ENCODE peak calls at places on chromosomes 4 and X, in four cellular contexts. R, U, L and N are unnamed samples.
A peak's percentile ranks its signal among the peaks of the same experiment; 100 is the strongest.

GRCh38 chrX:78452356-78452755 is 124.9 kb upstream of the CYSLTR1 start:
- DNase-seq in R (no peak), U (no peak), L (no peak), N (no peak)

GRCh38 chrX:142804085-142804484 is 221.6 kb upstream of the SPANXN4 start:
- DNase-seq in R (no peak), U (peak; percentile 26), L (no peak), N (no peak)

GRCh38 chrX:22577181-22577580 is 304.5 kb downstream of the CBLL2 start:
- DNase-seq in R (no peak), U (no peak), L (no peak), N (no peak)

GRCh38 chrX:151736685-151737084 is 2.1 kb downstream of the CNGA2 start:
- DNase-seq in R (no peak), U (no peak), L (no peak), N (no peak)

GRCh38 chrX:136030357-136031225 is 45.4 kb downstream of the SLC9A6 start:
- DNase-seq in R (no peak), U (no peak), L (no peak), N (peak; percentile 89)

GRCh38 chrX:153463031-153463430 is 7.3 kb downstream of the HAUS7 start:
- DNase-seq in R (no peak), U (no peak), L (no peak), N (no peak)

GRCh38 chr4:57231781-57232180 is 121.6 kb upstream of the IGFBP7 start:
- DNase-seq in R (no peak), U (no peak), L (no peak), N (no peak)

GRCh38 chr4:38101563-38101962 is 141.4 kb downstream of the PTTG2 start:
- DNase-seq in R (no peak), U (no peak), L (no peak), N (no peak)

GRCh38 chrX:8879750-8880149 is 78.6 kb upstream of the FAM9A start:
- DNase-seq in R (no peak), U (peak; percentile 15), L (peak; percentile 22), N (no peak)

GRCh38 chr4:124846306-124846705 is 133.8 kb upstream of the ANKRD50 start:
- DNase-seq in R (no peak), U (no peak), L (no peak), N (no peak)